ENCODE peak calls at places on chromosomes 4 and X, in four cellular contexts. G is endothelial cell, Z is MCF 10A, F is uterus. D is an unnamed sample.

GRCh38 chr4:8317474-8317873 is 47.9 kb downstream of the HTRA3 start:
- DNase-seq in G (no peak), Z (no peak), F (no peak), D (no peak)

GRCh38 chrX:39398973-39399268 is 597.7 kb downstream of the MID1IP1 start:
- DNase-seq in Z (peak), G (no peak), F (peak), D (peak)

GRCh38 chr4:34183916-34184315 is 2060.4 kb downstream of the ARAP2 start:
- DNase-seq in F (no peak), Z (no peak), G (no peak), D (peak)

GRCh38 chr4:140372607-140373327 is 679 bp upstream of the SCOC start:
- DNase-seq in G (no peak), F (no peak), Z (peak), D (peak)

GRCh38 chr4:140150636-140150885 is 3.4 kb downstream of the MAML3 start:
- DNase-seq in G (no peak), Z (no peak), F (peak), D (peak)

GRCh38 chr4:175560628-175561027 is 251.4 kb downstream of the GPM6A start:
- DNase-seq in G (no peak), Z (peak), F (no peak), D (peak)

GRCh38 chrX:53362439-53362838 is 60.0 kb downstream of the SMC1A start:
- DNase-seq in F (no peak), Z (no peak), G (no peak), D (no peak)

GRCh38 chr4:83189631-83190136 is 75.2 kb upstream of the PLAC8 start:
- DNase-seq in Z (no peak), F (no peak), G (no peak), D (no peak)

GRCh38 chrX:30343206-30343605 is 34.0 kb upstream of the NR0B1 start:
- DNase-seq in Z (peak), F (no peak), G (no peak), D (no peak)

GRCh38 chrX:47145408-47146120 is 543 bp downstream of the RBM10 start:
- DNase-seq in F (peak), Z (no peak), G (no peak), D (no peak)

GRCh38 chrX:148380614-148381561 is 119.5 kb upstream of the AFF2 start:
- DNase-seq in G (no peak), F (no peak), Z (peak), D (no peak)

GRCh38 chr4:6290769-6291547 is 21.3 kb downstream of the WFS1 start:
- DNase-seq in F (no peak), G (no peak), Z (no peak), D (no peak)

GRCh38 chr4:153038493-153039311 is 102.6 kb downstream of the FHDC1 start:
- DNase-seq in G (no peak), F (no peak), Z (no peak), D (no peak)

GRCh38 chrX:67780694-67781109 is 236.9 kb downstream of the AR start:
- DNase-seq in Z (peak), F (peak), G (no peak), D (peak)

GRCh38 chr4:61950625-61951024 is 750.5 kb downstream of the ADGRL3 start:
- DNase-seq in G (no peak), F (no peak), Z (no peak), D (no peak)

GRCh38 chrX:153769865-153770605 is 6.0 kb downstream of the PLXNB3 start:
- DNase-seq in F (no peak), G (no peak), Z (no peak), D (no peak)

GRCh38 chr4:30789219-30789671 is 69.1 kb downstream of the PCDH7 start:
- DNase-seq in F (no peak), G (no peak), Z (no peak), D (no peak)

GRCh38 chr4:169437299-169438047 is 166.7 kb upstream of the SH3RF1 start:
- DNase-seq in F (no peak), Z (no peak), G (no peak), D (no peak)

GRCh38 chr4:78424456-78424855 is 127.1 kb upstream of the ANXA3 start:
- DNase-seq in F (no peak), Z (no peak), G (no peak), D (no peak)

GRCh38 chr4:78776031-78776728 is at the start of gene BMP2K:
- DNase-seq in F (peak), G (peak), Z (peak), D (no peak)

GRCh38 chrX:30643313-30643821 is 9.9 kb upstream of the GK start:
- DNase-seq in F (no peak), Z (peak), G (no peak), D (no peak)

GRCh38 chr4:5409237-5409636 is 299.1 kb downstream of the EVC2 start:
- DNase-seq in F (no peak), G (no peak), Z (no peak), D (no peak)

GRCh38 chr4:184396001-184396400 is 78.3 kb downstream of the IRF2 start:
- DNase-seq in G (no peak), Z (no peak), F (no peak), D (no peak)

GRCh38 chrX:6024204-6024603 is 204.5 kb downstream of the NLGN4X start:
- DNase-seq in Z (no peak), F (no peak), G (no peak), D (peak)

DNA sequence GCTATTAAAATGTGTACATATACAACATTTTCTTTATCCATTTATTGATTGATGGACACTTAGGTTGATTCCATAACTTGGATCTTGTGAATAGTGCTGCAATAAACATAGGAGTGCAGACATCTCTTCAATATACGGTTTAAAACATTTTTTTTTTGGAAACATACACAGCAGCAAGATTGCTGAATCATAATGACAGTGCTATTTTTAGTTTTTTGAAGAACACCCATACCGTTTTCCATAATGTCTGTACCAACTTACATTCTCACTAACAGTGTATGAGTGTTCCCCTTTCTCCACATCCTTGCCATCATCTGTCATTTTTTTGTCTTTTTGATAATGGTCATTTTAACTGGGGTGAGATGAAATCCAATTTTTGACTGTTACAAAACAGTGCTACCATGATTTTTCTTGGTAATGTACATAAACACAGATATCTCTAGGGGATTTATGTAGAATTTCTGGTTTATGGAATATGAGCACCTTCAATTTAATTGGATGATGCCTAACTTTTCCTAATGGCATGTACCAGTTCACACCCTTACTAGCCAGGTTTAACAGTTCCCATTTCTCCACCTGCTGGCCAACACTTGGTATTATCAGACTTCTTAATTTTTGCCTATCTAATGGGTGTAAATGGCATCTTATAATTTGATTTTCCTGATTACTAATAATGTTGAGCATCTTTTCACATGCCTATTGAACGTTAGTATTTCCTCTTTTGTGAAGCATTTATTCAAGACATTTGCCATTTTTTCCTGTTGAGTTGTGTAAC is 21.0 kb upstream of the TMSB15B start:
- DNase-seq in Z (peak), F (no peak), G (no peak), D (peak)
- TF ChIP-seq CTCF in Z (peak), F (peak), G (peak), D (peak)

DNA sequence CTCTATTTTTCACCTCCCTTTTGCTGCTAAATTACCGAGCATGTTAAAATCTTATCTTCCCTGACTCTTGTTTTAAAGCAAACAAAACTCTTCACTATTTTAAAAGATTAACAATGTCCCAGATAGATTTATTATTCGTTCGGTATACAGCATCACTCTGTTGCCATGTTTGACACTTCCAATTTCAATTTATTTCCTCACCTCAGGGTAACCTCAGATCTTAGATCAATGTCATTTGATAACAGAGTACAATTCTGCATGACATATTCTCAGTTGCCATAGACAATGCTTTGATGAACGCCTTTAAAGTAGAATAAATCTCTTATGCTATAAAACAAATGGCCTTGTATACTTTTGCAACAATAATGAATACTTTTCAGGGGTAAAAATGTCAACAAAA is 1078.1 kb upstream of the IGFBP7 start:
- DNase-seq in F (no peak), G (no peak), Z (no peak), D (no peak)
- TF ChIP-seq CTCF in F (no peak), G (no peak), Z (no peak), D (no peak)

GRCh38 chr4:173314715-173315114 is 19.4 kb downstream of the HMGB2 start:
- DNase-seq in Z (no peak), F (no peak), G (no peak), D (no peak)

GRCh38 chr4:173316060-173316459 is 18.1 kb downstream of the HMGB2 start:
- DNase-seq in F (no peak), Z (no peak), G (no peak), D (peak)

GRCh38 chr4:173319696-173320095 is 14.5 kb downstream of the HMGB2 start:
- DNase-seq in G (no peak), Z (peak), F (no peak), D (peak)

GRCh38 chr4:173318648-173319211 is 15.4 kb downstream of the HMGB2 start:
- DNase-seq in F (no peak), Z (peak), G (no peak), D (peak)

DNA sequence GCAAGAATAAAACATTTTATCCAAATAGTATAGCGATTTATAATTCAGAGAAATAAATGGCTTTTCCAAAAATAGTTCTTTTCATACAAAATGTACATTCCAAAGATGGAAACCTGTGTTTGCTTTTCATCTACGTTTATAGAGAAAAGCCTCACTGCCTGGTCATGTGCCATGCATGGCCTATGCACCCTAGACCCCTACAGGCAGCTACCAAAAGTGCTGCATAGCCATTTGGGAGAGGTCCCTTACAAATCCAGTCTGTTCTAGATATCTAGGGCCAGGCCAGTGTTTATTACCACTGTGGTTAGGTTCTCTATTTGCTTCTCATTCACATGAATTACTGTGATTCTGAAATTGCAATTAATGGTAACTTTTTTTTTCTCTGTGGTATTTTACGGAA is 17.2 kb downstream of the HMGB2 start:
- DNase-seq in F (no peak), Z (no peak), G (peak), D (no peak)
- TF ChIP-seq CTCF in F (no peak), Z (no peak), G (no peak), D (no peak)

GRCh38 chrX:137926090-137926489 is 360.2 kb downstream of the ZIC3 start:
- DNase-seq in F (no peak), G (peak), Z (peak), D (no peak)
- TF ChIP-seq CTCF in F (no peak), G (peak), Z (peak), D (no peak)

D was measured in foreskin keratinocyte.